ENCODE peak calls at places on chromosomes 3 and 15, in six cellular contexts. One of them, this sample, is unnamed.

GRCh38 chr3:186180151-186180550 is 71.3 kb upstream of the ETV5 start:
- DNase-seq in coronary artery: no peak
- DNase-seq in gastrocnemius medialis: no peak
- DNase-seq in hepatic stellate cell: no peak
- DNase-seq in A549: no peak
- DNase-seq in SK-N-DZ: no peak
- DNase-seq in this sample: no peak

GRCh38 chr3:192917508-192918274 is at the start of gene MB21D2:
- DNase-seq in coronary artery: peak; percentile 91
- DNase-seq in gastrocnemius medialis: peak; percentile 34
- DNase-seq in hepatic stellate cell: peak; percentile 90
- DNase-seq in A549: peak; percentile 66
- DNase-seq in SK-N-DZ: peak; percentile 73
- DNase-seq in this sample: peak; percentile 74

GRCh38 chr3:131107637-131108433 is 81.2 kb downstream of the NEK11 start:
- DNase-seq in coronary artery: no peak
- DNase-seq in gastrocnemius medialis: no peak
- DNase-seq in hepatic stellate cell: no peak
- DNase-seq in A549: no peak
- DNase-seq in SK-N-DZ: no peak
- DNase-seq in this sample: no peak

GRCh38 chr3:98504534-98504933 is 7.1 kb downstream of the OR5K2 start:
- DNase-seq in coronary artery: no peak
- DNase-seq in gastrocnemius medialis: no peak
- DNase-seq in hepatic stellate cell: peak; percentile 6
- DNase-seq in A549: no peak
- DNase-seq in SK-N-DZ: no peak
- DNase-seq in this sample: no peak

GRCh38 chr15:60932051-60932915 is 296.8 kb downstream of the RORA start:
- DNase-seq in coronary artery: no peak
- DNase-seq in gastrocnemius medialis: peak; percentile 89
- DNase-seq in hepatic stellate cell: no peak
- DNase-seq in A549: peak; percentile 35
- DNase-seq in SK-N-DZ: no peak
- DNase-seq in this sample: no peak

GRCh38 chr15:70870066-70870465 is 16.1 kb upstream of the LARP6 start:
- DNase-seq in coronary artery: no peak
- DNase-seq in gastrocnemius medialis: no peak
- DNase-seq in hepatic stellate cell: peak; percentile 60
- DNase-seq in A549: no peak
- DNase-seq in SK-N-DZ: no peak
- DNase-seq in this sample: no peak

GRCh38 chr3:183699238-183699947 is 1.8 kb downstream of the YEATS2 start:
- DNase-seq in coronary artery: no peak
- DNase-seq in gastrocnemius medialis: no peak
- DNase-seq in hepatic stellate cell: no peak
- DNase-seq in A549: no peak
- DNase-seq in SK-N-DZ: peak; percentile 24
- DNase-seq in this sample: peak; percentile 35

GRCh38 chr15:81182746-81183402 is 13.8 kb upstream of the IL16 start:
- DNase-seq in coronary artery: peak; percentile 73
- DNase-seq in gastrocnemius medialis: no peak
- DNase-seq in hepatic stellate cell: no peak
- DNase-seq in A549: no peak
- DNase-seq in SK-N-DZ: no peak
- DNase-seq in this sample: no peak

GRCh38 chr3:105402287-105402801 is 35.6 kb downstream of the ALCAM start:
- DNase-seq in coronary artery: no peak
- DNase-seq in gastrocnemius medialis: no peak
- DNase-seq in hepatic stellate cell: no peak
- DNase-seq in A549: peak; percentile 38
- DNase-seq in SK-N-DZ: no peak
- DNase-seq in this sample: no peak

GRCh38 chr15:70866982-70867644 is 13.2 kb upstream of the LARP6 start:
- DNase-seq in coronary artery: no peak
- DNase-seq in gastrocnemius medialis: no peak
- DNase-seq in hepatic stellate cell: no peak
- DNase-seq in A549: no peak
- DNase-seq in SK-N-DZ: no peak
- DNase-seq in this sample: no peak

GRCh38 chr15:91861223-91861622 is 7.7 kb downstream of the SLCO3A1 start:
- DNase-seq in coronary artery: peak; percentile 40
- DNase-seq in gastrocnemius medialis: no peak
- DNase-seq in hepatic stellate cell: no peak
- DNase-seq in A549: no peak
- DNase-seq in SK-N-DZ: no peak
- DNase-seq in this sample: no peak

GRCh38 chr3:121660356-121661171 is at the start of gene HCLS1:
- DNase-seq in coronary artery: no peak
- DNase-seq in gastrocnemius medialis: peak; percentile 25
- DNase-seq in hepatic stellate cell: no peak
- DNase-seq in A549: no peak
- DNase-seq in SK-N-DZ: no peak
- DNase-seq in this sample: peak; percentile 58

GRCh38 chr3:114126461-114126860 is 52.4 kb downstream of the DRD3 start:
- DNase-seq in coronary artery: no peak
- DNase-seq in gastrocnemius medialis: no peak
- DNase-seq in hepatic stellate cell: no peak
- DNase-seq in A549: no peak
- DNase-seq in SK-N-DZ: no peak
- DNase-seq in this sample: no peak

GRCh38 chr15:98900382-98900781 is 107.2 kb downstream of the PGPEP1L start:
- DNase-seq in coronary artery: no peak
- DNase-seq in gastrocnemius medialis: no peak
- DNase-seq in hepatic stellate cell: peak; percentile 29
- DNase-seq in A549: no peak
- DNase-seq in SK-N-DZ: no peak
- DNase-seq in this sample: no peak

GRCh38 chr3:139110072-139110830 is 65.6 kb upstream of the PRR23C start:
- DNase-seq in coronary artery: peak; percentile 58
- DNase-seq in gastrocnemius medialis: no peak
- DNase-seq in hepatic stellate cell: no peak
- DNase-seq in A549: no peak
- DNase-seq in SK-N-DZ: no peak
- DNase-seq in this sample: peak; percentile 68

GRCh38 chr3:178060406-178060805 is 475.8 kb upstream of the KCNMB2 start:
- DNase-seq in coronary artery: no peak
- DNase-seq in gastrocnemius medialis: peak; percentile 17
- DNase-seq in hepatic stellate cell: no peak
- DNase-seq in A549: no peak
- DNase-seq in SK-N-DZ: no peak
- DNase-seq in this sample: no peak

GRCh38 chr3:23886311-23886710 is 30.5 kb downstream of the NKIRAS1 start:
- DNase-seq in coronary artery: no peak
- DNase-seq in gastrocnemius medialis: no peak
- DNase-seq in hepatic stellate cell: no peak
- DNase-seq in A549: no peak
- DNase-seq in SK-N-DZ: no peak
- DNase-seq in this sample: no peak

GRCh38 chr15:51132384-51133139 is 37.9 kb upstream of the TNFAIP8L3 start:
- DNase-seq in coronary artery: no peak
- DNase-seq in gastrocnemius medialis: peak; percentile 24
- DNase-seq in hepatic stellate cell: peak; percentile 75
- DNase-seq in A549: peak; percentile 55
- DNase-seq in SK-N-DZ: no peak
- DNase-seq in this sample: peak; percentile 22

GRCh38 chr15:48402778-48403177 is 71.5 kb downstream of the DUT start:
- DNase-seq in coronary artery: no peak
- DNase-seq in gastrocnemius medialis: no peak
- DNase-seq in hepatic stellate cell: no peak
- DNase-seq in A549: no peak
- DNase-seq in SK-N-DZ: no peak
- DNase-seq in this sample: no peak

GRCh38 chr15:38521316-38521715 is 43.3 kb downstream of the RASGRP1 start:
- DNase-seq in coronary artery: no peak
- DNase-seq in gastrocnemius medialis: no peak
- DNase-seq in hepatic stellate cell: no peak
- DNase-seq in A549: no peak
- DNase-seq in SK-N-DZ: no peak
- DNase-seq in this sample: no peak

GRCh38 chr3:61966200-61966599 is 404.8 kb downstream of the PTPRG start:
- DNase-seq in coronary artery: no peak
- DNase-seq in gastrocnemius medialis: no peak
- DNase-seq in hepatic stellate cell: no peak
- DNase-seq in A549: no peak
- DNase-seq in SK-N-DZ: no peak
- DNase-seq in this sample: no peak

GRCh38 chr15:47820047-47820779 is 102.9 kb downstream of the SEMA6D start:
- DNase-seq in coronary artery: no peak
- DNase-seq in gastrocnemius medialis: no peak
- DNase-seq in hepatic stellate cell: no peak
- DNase-seq in A549: no peak
- DNase-seq in SK-N-DZ: no peak
- DNase-seq in this sample: no peak

GRCh38 chr3:100269410-100270217 is 8.8 kb downstream of the TBC1D23 start:
- DNase-seq in coronary artery: no peak
- DNase-seq in gastrocnemius medialis: no peak
- DNase-seq in hepatic stellate cell: peak; percentile 24
- DNase-seq in A549: no peak
- DNase-seq in SK-N-DZ: no peak
- DNase-seq in this sample: no peak

GRCh38 chr3:18591120-18591519 is 166.0 kb upstream of the SATB1 start:
- DNase-seq in coronary artery: no peak
- DNase-seq in gastrocnemius medialis: no peak
- DNase-seq in hepatic stellate cell: no peak
- DNase-seq in A549: no peak
- DNase-seq in SK-N-DZ: no peak
- DNase-seq in this sample: no peak

GRCh38 chr3:179446501-179446900 is 4.8 kb downstream of the GNB4 start:
- DNase-seq in coronary artery: no peak
- DNase-seq in gastrocnemius medialis: no peak
- DNase-seq in hepatic stellate cell: no peak
- DNase-seq in A549: no peak
- DNase-seq in SK-N-DZ: no peak
- DNase-seq in this sample: no peak

GRCh38 chr3:186990878-186991308 is 60.6 kb downstream of the ST6GAL1 start:
- DNase-seq in coronary artery: no peak
- DNase-seq in gastrocnemius medialis: peak; percentile 53
- DNase-seq in hepatic stellate cell: no peak
- DNase-seq in A549: no peak
- DNase-seq in SK-N-DZ: no peak
- DNase-seq in this sample: no peak

GRCh38 chr3:117837391-117837790 is 1127.8 kb downstream of the TUSC7 start:
- DNase-seq in coronary artery: no peak
- DNase-seq in gastrocnemius medialis: no peak
- DNase-seq in hepatic stellate cell: no peak
- DNase-seq in A549: no peak
- DNase-seq in SK-N-DZ: no peak
- DNase-seq in this sample: no peak

GRCh38 chr15:39281094-39281493 is 299.8 kb upstream of the THBS1 start:
- DNase-seq in coronary artery: no peak
- DNase-seq in gastrocnemius medialis: no peak
- DNase-seq in hepatic stellate cell: peak; percentile 47
- DNase-seq in A549: no peak
- DNase-seq in SK-N-DZ: no peak
- DNase-seq in this sample: no peak

GRCh38 chr3:125292015-125292414 is 79.5 kb upstream of the SLC12A8 start:
- DNase-seq in coronary artery: no peak
- DNase-seq in gastrocnemius medialis: no peak
- DNase-seq in hepatic stellate cell: no peak
- DNase-seq in A549: no peak
- DNase-seq in SK-N-DZ: no peak
- DNase-seq in this sample: no peak

GRCh38 chr3:163382183-163382582 is 1696.1 kb downstream of the SI start:
- DNase-seq in coronary artery: no peak
- DNase-seq in gastrocnemius medialis: no peak
- DNase-seq in hepatic stellate cell: no peak
- DNase-seq in A549: no peak
- DNase-seq in SK-N-DZ: no peak
- DNase-seq in this sample: no peak

GRCh38 chr3:16840111-16840444 is 44.7 kb upstream of the PLCL2 start:
- DNase-seq in coronary artery: no peak
- DNase-seq in gastrocnemius medialis: no peak
- DNase-seq in hepatic stellate cell: no peak
- DNase-seq in A549: no peak
- DNase-seq in SK-N-DZ: no peak
- DNase-seq in this sample: no peak

GRCh38 chr3:186520957-186521842 is 23.0 kb downstream of the CRYGS start:
- DNase-seq in coronary artery: no peak
- DNase-seq in gastrocnemius medialis: no peak
- DNase-seq in hepatic stellate cell: no peak
- DNase-seq in A549: no peak
- DNase-seq in SK-N-DZ: peak; percentile 17
- DNase-seq in this sample: no peak

GRCh38 chr3:83438177-83438576 is 1520.6 kb upstream of the CADM2 start:
- DNase-seq in coronary artery: no peak
- DNase-seq in gastrocnemius medialis: no peak
- DNase-seq in hepatic stellate cell: no peak
- DNase-seq in A549: no peak
- DNase-seq in SK-N-DZ: no peak
- DNase-seq in this sample: no peak

GRCh38 chr15:66098019-66098363 is 155.6 kb downstream of the MEGF11 start:
- DNase-seq in coronary artery: no peak
- DNase-seq in gastrocnemius medialis: no peak
- DNase-seq in hepatic stellate cell: no peak
- DNase-seq in A549: no peak
- DNase-seq in SK-N-DZ: no peak
- DNase-seq in this sample: no peak

GRCh38 chr3:122626515-122627180 is 49.2 kb downstream of the PARP15 start:
- DNase-seq in coronary artery: no peak
- DNase-seq in gastrocnemius medialis: no peak
- DNase-seq in hepatic stellate cell: no peak
- DNase-seq in A549: no peak
- DNase-seq in SK-N-DZ: no peak
- DNase-seq in this sample: no peak

GRCh38 chr3:119637679-119638525 is 22.5 kb downstream of the POPDC2 start:
- DNase-seq in coronary artery: no peak
- DNase-seq in gastrocnemius medialis: no peak
- DNase-seq in hepatic stellate cell: peak; percentile 81
- DNase-seq in A549: no peak
- DNase-seq in SK-N-DZ: no peak
- DNase-seq in this sample: no peak

GRCh38 chr3:14976317-14976716 is 28.9 kb downstream of the NR2C2 start:
- DNase-seq in coronary artery: no peak
- DNase-seq in gastrocnemius medialis: no peak
- DNase-seq in hepatic stellate cell: no peak
- DNase-seq in A549: no peak
- DNase-seq in SK-N-DZ: no peak
- DNase-seq in this sample: no peak

GRCh38 chr3:107959767-107960166 is 131.1 kb downstream of the CD47 start:
- DNase-seq in coronary artery: no peak
- DNase-seq in gastrocnemius medialis: no peak
- DNase-seq in hepatic stellate cell: no peak
- DNase-seq in A549: no peak
- DNase-seq in SK-N-DZ: no peak
- DNase-seq in this sample: no peak

This sample was measured in left colon.